ENCODE peak calls at places on chromosomes 13 and 19, in five cellular contexts. Y is NCI-H1436 treated with DMSO at 0.1 percent for 48 hours; D is iris pigment epithelial cell; T is effector CD4-positive, alpha-beta T cell; Q is ELR. X is an unnamed sample.

GRCh38 chr13:51235186-51235585 is 13.0 kb downstream of the FAM124A start:
- DNase-seq in Y (no peak), D (no peak), T (no peak), Q (no peak), X (no peak)

GRCh38 chr13:76758257-76758656 is 127.9 kb downstream of the KCTD12 start:
- DNase-seq in Y (no peak), D (peak), T (no peak), Q (no peak), X (no peak)

GRCh38 chr13:45851171-45851889 is at the start of gene SIAH3:
- DNase-seq in Y (no peak), D (peak), T (no peak), Q (peak), X (no peak)

GRCh38 chr19:46959962-46960556 is 59.6 kb upstream of the NPAS1 start:
- DNase-seq in Y (no peak), D (no peak), T (no peak), Q (peak), X (no peak)

GRCh38 chr13:36875431-36875830 is 44.6 kb downstream of the SMAD9 start:
- DNase-seq in Y (no peak), D (no peak), T (no peak), Q (no peak), X (no peak)

GRCh38 chr13:19927117-19927734 is 31.3 kb upstream of the ZMYM2 start:
- DNase-seq in Y (no peak), D (peak), T (no peak), Q (peak), X (peak)

GRCh38 chr19:34818270-34818669 is 45.3 kb upstream of the ZNF599 start:
- DNase-seq in Y (no peak), D (no peak), T (no peak), Q (no peak), X (no peak)

GRCh38 chr19:47107953-47108746 is 5.4 kb downstream of the ZC3H4 start:
- DNase-seq in Y (no peak), D (peak), T (no peak), Q (peak), X (no peak)